ENCODE peak calls at places on chromosomes 6 and 20, in ten cellular contexts. Q is IMR-90, H is pancreas, U is Peyer's patch, B is spleen, A is lower leg skin, O is foreskin fibroblast, V is glutamatergic neuron, D is GM10248, M is MM.1S. N is an unnamed sample.

GRCh38 chr6:97449437-97449966 is 166.5 kb upstream of the MMS22L start:
- DNase-seq in Q (no peak), H (no peak), U (no peak), B (no peak), A (no peak), O (no peak), V (no peak), D (no peak), M (no peak), N (no peak)

GRCh38 chr6:139743629-139744028 is 369.2 kb upstream of the CITED2 start:
- DNase-seq in Q (peak), H (no peak), U (no peak), B (no peak), A (no peak), O (peak), V (no peak), D (no peak), M (no peak), N (no peak)

GRCh38 chr20:56788041-56788670 is 159.1 kb downstream of the TFAP2C start:
- DNase-seq in Q (peak), H (no peak), U (no peak), B (peak), A (peak), O (peak), V (no peak), D (no peak), M (no peak), N (no peak)

GRCh38 chr6:112806163-112806900 is 459.2 kb downstream of the RFPL4B start:
- DNase-seq in Q (peak), H (no peak), U (no peak), B (no peak), A (no peak), O (peak), V (no peak), D (no peak), M (no peak), N (no peak)

GRCh38 chr6:38739532-38739931 is 24.4 kb downstream of the DNAH8 start:
- DNase-seq in Q (no peak), H (no peak), U (no peak), B (no peak), A (no peak), O (no peak), V (no peak), D (no peak), M (no peak), N (no peak)

GRCh38 chr6:147974376-147974775 is 368.3 kb upstream of the SASH1 start:
- DNase-seq in Q (peak), H (no peak), U (no peak), B (no peak), A (no peak), O (peak), V (no peak), D (no peak), M (no peak), N (no peak)

GRCh38 chr6:154164397-154164796 is 125.4 kb downstream of the OPRM1 start:
- DNase-seq in Q (peak), H (peak), U (no peak), B (no peak), A (no peak), O (peak), V (no peak), D (no peak), M (no peak), N (no peak)

GRCh38 chr6:45650527-45651135 is 272.9 kb upstream of the SUPT3H start:
- DNase-seq in Q (peak), H (no peak), U (no peak), B (no peak), A (no peak), O (peak), V (no peak), D (no peak), M (no peak), N (no peak)

GRCh38 chr20:19786311-19786710 is 28.3 kb downstream of the RIN2 start:
- DNase-seq in Q (peak), H (no peak), U (no peak), B (no peak), A (peak), O (peak), V (peak), D (no peak), M (no peak), N (no peak)

GRCh38 chr6:99146716-99147115 is 199.0 kb upstream of the FBXL4 start:
- DNase-seq in Q (no peak), H (no peak), U (no peak), B (no peak), A (no peak), O (no peak), V (no peak), D (no peak), M (no peak), N (no peak)

GRCh38 chr6:125792680-125793079 is 1.9 kb downstream of the NCOA7 start:
- DNase-seq in Q (peak), H (no peak), U (no peak), B (no peak), A (no peak), O (peak), V (no peak), D (no peak), M (no peak), N (no peak)

GRCh38 chr20:49964964-49965780 is 17.6 kb upstream of the SNAI1 start:
- DNase-seq in Q (no peak), H (peak), U (no peak), B (peak), A (no peak), O (peak), V (peak), D (peak), M (peak), N (no peak)

GRCh38 chr20:31719644-31720485 is 2.8 kb downstream of the BCL2L1 start:
- DNase-seq in Q (no peak), H (no peak), U (no peak), B (no peak), A (no peak), O (peak), V (no peak), D (no peak), M (no peak), N (no peak)

GRCh38 chr6:105609375-105609991 is 206.6 kb upstream of the PREP start:
- DNase-seq in Q (peak), H (no peak), U (no peak), B (no peak), A (no peak), O (no peak), V (no peak), D (no peak), M (no peak), N (no peak)

GRCh38 chr20:2873747-2874041 is 413 bp downstream of the PTPRA start:
- DNase-seq in Q (peak), H (peak), U (no peak), B (peak), A (peak), O (no peak), V (no peak), D (peak), M (peak), N (peak)

GRCh38 chr6:57421503-57421902 is 104.1 kb downstream of the PRIM2 start:
- DNase-seq in Q (no peak), H (no peak), U (no peak), B (no peak), A (no peak), O (peak), V (no peak), D (no peak), M (no peak), N (no peak)

GRCh38 chr20:13822459-13822858 is 37.6 kb downstream of the NDUFAF5 start:
- DNase-seq in Q (no peak), H (no peak), U (no peak), B (no peak), A (no peak), O (no peak), V (no peak), D (peak), M (no peak), N (no peak)

GRCh38 chr20:19981091-19981490 is 36.1 kb upstream of the NAA20 start:
- DNase-seq in Q (peak), H (no peak), U (no peak), B (no peak), A (no peak), O (no peak), V (no peak), D (no peak), M (no peak), N (no peak)

DNA sequence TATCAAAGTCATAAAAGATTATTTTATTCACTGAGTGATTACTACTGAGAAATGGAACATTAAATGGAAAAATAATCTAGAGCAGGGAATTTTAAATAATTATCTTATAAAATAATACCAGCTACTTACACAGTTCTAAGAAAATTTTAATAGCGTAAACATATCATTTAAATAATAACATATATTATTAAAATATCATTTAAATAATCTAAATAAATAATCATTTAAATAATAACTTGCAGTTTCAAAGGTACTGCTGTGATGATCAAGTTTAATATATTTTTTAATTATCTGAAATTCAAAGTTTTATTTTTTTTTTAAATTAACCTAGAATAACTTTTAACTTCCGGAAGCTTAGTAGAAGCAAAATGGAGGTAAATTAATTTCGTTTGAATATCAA is 301.2 kb downstream of the TBC1D32 start:
- DNase-seq in Q (no peak), H (no peak), U (no peak), B (no peak), A (no peak), O (no peak), V (no peak), D (no peak), M (no peak), N (no peak)
- TF ChIP-seq CTCF in Q (no peak), H (no peak), U (no peak), B (no peak), A (no peak), O (no peak), V (no peak), D (no peak), M (no peak), N (no peak)

GRCh38 chr6:166560222-166560621 is 26.3 kb downstream of the RAMACL start:
- DNase-seq in Q (no peak), H (no peak), U (no peak), B (no peak), A (no peak), O (no peak), V (no peak), D (no peak), M (no peak), N (no peak)

GRCh38 chr6:166556871-166557322 is 29.6 kb downstream of the RAMACL start:
- DNase-seq in Q (peak), H (peak), U (peak), B (peak), A (peak), O (peak), V (no peak), D (no peak), M (no peak), N (no peak)

GRCh38 chr6:166559662-166560061 is 26.8 kb downstream of the RAMACL start:
- DNase-seq in Q (no peak), H (no peak), U (no peak), B (no peak), A (no peak), O (no peak), V (no peak), D (no peak), M (no peak), N (no peak)

GRCh38 chr6:166558156-166559025 is 28.1 kb downstream of the RAMACL start:
- DNase-seq in Q (no peak), H (no peak), U (no peak), B (peak), A (no peak), O (no peak), V (no peak), D (no peak), M (no peak), N (no peak)

DNA sequence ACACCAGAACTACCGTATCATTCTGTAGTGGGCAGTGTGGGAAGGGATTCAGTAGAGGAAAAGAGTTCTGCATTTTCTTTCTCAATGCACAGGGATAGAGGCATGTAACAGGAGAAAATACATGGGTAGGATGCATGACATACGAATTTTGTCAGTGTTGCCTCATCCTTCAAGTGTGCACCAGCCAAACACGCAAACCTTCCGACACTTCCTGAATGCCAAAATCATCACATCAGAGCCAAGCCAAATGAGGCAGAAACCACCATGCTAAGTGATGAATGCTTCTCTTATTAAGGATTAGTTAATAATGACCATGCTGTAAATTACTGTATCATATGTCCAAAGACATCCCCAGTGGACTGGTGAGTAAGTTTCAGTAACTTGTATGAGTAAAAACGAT is 27.3 kb downstream of the RAMACL start:
- DNase-seq in Q (no peak), H (no peak), U (no peak), B (no peak), A (no peak), O (no peak), V (no peak), D (no peak), M (no peak), N (no peak)
- TF ChIP-seq CTCF in Q (peak), H (no peak), U (no peak), B (no peak), A (no peak), O (no peak), V (no peak), D (no peak), M (no peak), N (no peak)

GRCh38 chr20:9458075-9458818 is 56.1 kb upstream of the LAMP5 start:
- DNase-seq in Q (peak), H (peak), U (no peak), B (no peak), A (no peak), O (peak), V (no peak), D (no peak), M (peak), N (no peak)
- TF ChIP-seq CTCF in Q (peak), H (no peak), U (no peak), B (no peak), A (no peak), O (peak), V (peak), D (peak), M (peak), N (peak)

GRCh38 chr20:58678806-58679205 is 13.8 kb upstream of the NPEPL1 start:
- DNase-seq in Q (no peak), H (no peak), U (no peak), B (no peak), A (no peak), O (no peak), V (no peak), D (no peak), M (no peak), N (no peak)

GRCh38 chr20:58684291-58684690 is 8.3 kb upstream of the NPEPL1 start:
- DNase-seq in Q (no peak), H (no peak), U (no peak), B (no peak), A (no peak), O (no peak), V (no peak), D (no peak), M (no peak), N (no peak)

GRCh38 chr20:58683132-58683531 is 9.5 kb upstream of the NPEPL1 start:
- DNase-seq in Q (no peak), H (no peak), U (no peak), B (no peak), A (no peak), O (no peak), V (no peak), D (no peak), M (no peak), N (no peak)

GRCh38 chr20:58685988-58686387 is 6.6 kb upstream of the NPEPL1 start:
- DNase-seq in Q (no peak), H (no peak), U (no peak), B (no peak), A (no peak), O (no peak), V (no peak), D (no peak), M (no peak), N (no peak)

DNA sequence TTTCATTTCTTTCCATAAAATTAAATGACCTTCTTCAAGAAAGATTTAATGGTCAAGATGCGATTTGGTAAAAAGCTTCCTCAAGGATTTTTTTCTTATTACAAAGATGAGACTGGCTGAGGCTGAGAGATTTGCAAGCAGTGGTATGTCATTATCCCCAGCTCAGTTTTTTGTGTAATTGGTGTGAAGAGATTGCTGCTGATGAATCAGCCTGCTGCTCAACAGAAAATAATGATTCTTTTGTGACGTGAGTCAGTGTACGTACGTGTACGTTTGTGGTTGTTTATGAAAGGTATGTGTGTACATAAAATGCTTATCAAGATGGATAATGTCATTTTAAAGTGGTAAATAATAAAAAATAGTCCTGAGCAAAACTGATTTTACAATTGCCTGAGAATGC is 9.9 kb upstream of the NPEPL1 start:
- DNase-seq in Q (peak), H (no peak), U (no peak), B (no peak), A (no peak), O (no peak), V (no peak), D (no peak), M (no peak), N (no peak)
- TF ChIP-seq CTCF in Q (no peak), H (no peak), U (no peak), B (no peak), A (no peak), O (no peak), V (no peak), D (no peak), M (no peak), N (no peak)

DNA sequence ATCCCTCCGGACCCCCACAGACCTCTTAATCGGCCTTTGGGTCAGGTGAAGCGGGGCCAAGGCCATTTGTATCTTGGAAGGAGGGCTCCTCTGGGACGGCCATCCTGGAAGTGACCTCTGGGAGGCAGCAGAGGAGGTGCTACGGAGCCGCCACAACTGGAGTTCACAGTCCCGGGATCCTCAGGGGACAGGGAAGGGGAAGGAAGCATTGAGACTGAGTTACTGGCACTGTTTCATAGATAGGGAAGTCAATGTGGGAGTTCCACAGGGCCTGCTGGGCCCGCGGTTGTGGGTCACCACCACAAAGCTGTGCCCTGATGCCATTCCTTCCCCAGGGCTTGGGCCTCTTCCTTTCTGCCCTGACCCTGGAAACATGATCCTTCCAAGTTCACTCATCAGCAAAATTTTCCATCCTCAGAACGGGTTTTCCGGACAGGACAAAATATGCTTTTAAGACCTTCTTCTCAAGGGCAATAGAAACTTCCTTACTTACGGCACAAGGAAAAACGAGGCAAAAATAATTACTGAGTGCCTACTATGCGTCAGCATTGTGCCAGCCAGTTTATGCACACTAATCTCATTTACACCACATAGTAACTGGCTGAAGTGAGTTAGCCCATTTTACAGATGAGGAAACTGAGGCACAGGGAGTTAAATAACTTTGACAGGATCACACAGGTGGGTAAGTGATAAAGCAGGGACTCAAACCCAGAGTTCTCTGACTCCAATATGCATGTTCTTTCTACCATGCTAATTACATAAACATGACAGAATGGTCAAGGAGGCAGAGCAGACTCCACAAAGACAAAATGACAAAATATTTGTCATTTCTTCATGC is 143.8 kb downstream of the UNC5CL start:
- DNase-seq in Q (peak), H (peak), U (peak), B (no peak), A (no peak), O (peak), V (peak), D (no peak), M (no peak), N (no peak)
- TF ChIP-seq CTCF in Q (peak), H (peak), U (no peak), B (no peak), A (no peak), O (peak), V (peak), D (no peak), M (no peak), N (no peak)

N was measured in GM13977.